ENCODE peak calls at places on chromosome X, in seven cellular contexts. F, I, G, T, V, K and H are unnamed samples.

GRCh38 chrX:16462912-16463311 is 187.0 kb upstream of the S100G start:
- DNase-seq in F (no peak), I (no peak), G (no peak), T (no peak), V (no peak), K (no peak), H (no peak)

GRCh38 chrX:115054876-115055275 is 37.5 kb upstream of the IL13RA2 start:
- DNase-seq in F (no peak), I (no peak), G (no peak), T (no peak), V (no peak), K (no peak), H (no peak)

GRCh38 chrX:11244641-11245040 is 48.6 kb upstream of the AMELX start:
- DNase-seq in F (no peak), I (no peak), G (no peak), T (no peak), V (no peak), K (no peak), H (no peak)

GRCh38 chrX:111244238-111244750 is 26.0 kb downstream of the CAPN6 start:
- DNase-seq in F (no peak), I (no peak), G (no peak), T (no peak), V (no peak), K (no peak), H (peak; percentile 34)

GRCh38 chrX:2955281-2955680 is 26.1 kb upstream of the ARSD start:
- DNase-seq in F (no peak), I (peak; percentile 14), G (no peak), T (no peak), V (no peak), K (no peak), H (no peak)

GRCh38 chrX:129984196-129984962 is 1.9 kb downstream of the BCORL1 start:
- DNase-seq in F (no peak), I (peak; percentile 89), G (no peak), T (peak; percentile 14), V (peak; percentile 42), K (peak; percentile 18), H (peak; percentile 69)

GRCh38 chrX:132967049-132967448 is 8.6 kb upstream of the HS6ST2 start:
- DNase-seq in F (no peak), I (no peak), G (no peak), T (no peak), V (no peak), K (no peak), H (no peak)

GRCh38 chrX:49172280-49172780 is 632 bp downstream of the PLP2 start:
- DNase-seq in F (peak; percentile 70), I (peak; percentile 92), G (no peak), T (no peak), V (no peak), K (peak; percentile 75), H (peak; percentile 70)

GRCh38 chrX:96843566-96843965 is 40.1 kb upstream of the RPA4 start:
- DNase-seq in F (no peak), I (no peak), G (no peak), T (no peak), V (peak; percentile 5), K (no peak), H (no peak)

GRCh38 chrX:106702636-106703035 is 23.9 kb upstream of the RNF128 start:
- DNase-seq in F (no peak), I (no peak), G (no peak), T (no peak), V (no peak), K (no peak), H (no peak)

GRCh38 chrX:125394449-125394848 is 74.8 kb downstream of the TEX13C start:
- DNase-seq in F (no peak), I (no peak), G (no peak), T (no peak), V (no peak), K (no peak), H (no peak)

GRCh38 chrX:7606253-7606652 is 236.7 kb upstream of the VCX start:
- DNase-seq in F (no peak), I (no peak), G (no peak), T (no peak), V (no peak), K (no peak), H (no peak)

GRCh38 chrX:103407776-103408175 is 31.4 kb downstream of the BEX3 start:
- DNase-seq in F (no peak), I (no peak), G (no peak), T (no peak), V (no peak), K (no peak), H (no peak)

GRCh38 chrX:40474205-40474626 is 106.6 kb upstream of the ATP6AP2 start:
- DNase-seq in F (peak; percentile 54), I (no peak), G (no peak), T (peak; percentile 12), V (peak; percentile 18), K (no peak), H (no peak)

GRCh38 chrX:40473460-40474204 is 107.1 kb upstream of the ATP6AP2 start:
- DNase-seq in F (no peak), I (no peak), G (no peak), T (no peak), V (no peak), K (no peak), H (no peak)

GRCh38 chrX:40470830-40471429 is 109.8 kb upstream of the ATP6AP2 start:
- DNase-seq in F (no peak), I (no peak), G (no peak), T (no peak), V (no peak), K (no peak), H (no peak)

GRCh38 chrX:40469316-40469715 is 111.5 kb upstream of the ATP6AP2 start:
- DNase-seq in F (no peak), I (no peak), G (no peak), T (no peak), V (no peak), K (no peak), H (no peak)

DNA sequence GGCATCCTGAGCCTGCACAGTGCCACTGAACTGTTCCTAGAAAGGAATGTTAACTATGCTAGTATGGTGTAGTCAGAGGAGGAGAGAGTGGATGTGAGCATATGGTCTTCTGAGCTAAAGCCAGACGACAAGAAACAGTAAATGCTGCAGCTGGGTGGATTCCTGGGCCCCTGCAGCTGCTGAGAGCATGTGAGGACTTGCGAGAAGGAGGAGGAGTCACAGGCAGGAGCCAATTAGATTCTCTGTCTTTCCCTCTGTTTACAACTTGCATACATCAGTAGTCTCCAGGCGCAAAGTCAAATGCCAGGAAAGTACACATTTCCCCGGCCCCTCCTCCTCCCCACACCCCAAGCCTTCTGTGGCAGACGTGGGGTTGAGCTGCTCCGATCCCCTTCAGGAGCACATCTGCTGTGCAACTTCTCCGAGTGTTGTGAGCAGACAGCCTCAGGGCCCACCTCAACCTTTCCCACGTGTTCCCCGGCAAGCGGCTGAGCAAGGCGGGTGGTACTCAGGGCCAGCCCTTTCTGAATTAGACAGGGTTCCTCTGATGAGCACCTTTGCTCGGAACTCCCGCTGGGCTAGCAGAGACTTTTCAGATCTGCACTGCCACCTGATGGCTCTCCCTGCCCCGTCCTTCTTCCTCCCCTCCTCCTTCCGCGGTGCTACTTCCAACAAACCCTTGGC is 108.7 kb upstream of the ATP6AP2 start:
- DNase-seq in F (peak; percentile 34), I (no peak), G (peak; percentile 13), T (no peak), V (no peak), K (no peak), H (peak; percentile 42)
- TF ChIP-seq CTCF in F (no peak), I (no peak), G (peak; percentile 23), T (no peak), V (no peak), K (peak; percentile 32), H (no peak)

DNA sequence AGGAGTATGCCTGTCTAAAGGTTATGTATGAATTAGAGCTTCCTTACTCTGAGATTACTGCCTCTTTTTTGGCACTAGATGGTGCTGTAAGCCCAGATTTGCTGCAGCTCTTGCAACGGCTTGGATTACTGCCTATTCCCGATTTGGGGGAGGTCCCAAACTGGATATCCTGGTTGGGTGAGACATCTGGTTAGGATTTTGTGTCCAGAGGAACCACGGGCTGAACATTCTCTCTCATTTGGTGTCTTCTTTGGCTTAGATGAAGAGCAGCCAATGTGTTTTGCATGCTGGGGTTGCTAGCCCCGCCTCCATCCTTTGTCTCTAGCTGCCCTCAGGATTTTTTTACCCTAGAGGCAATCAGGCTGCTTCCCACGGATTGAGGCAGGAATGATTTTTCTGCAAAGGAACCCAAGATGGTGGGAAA is 31.9 kb downstream of the F8A1 start:
- DNase-seq in F (peak; percentile 42), I (no peak), G (no peak), T (peak; percentile 29), V (peak; percentile 28), K (peak; percentile 40), H (peak; percentile 36)
- TF ChIP-seq CTCF in F (peak; percentile 40), I (peak; percentile 55), G (peak; percentile 65), T (peak; percentile 77), V (peak; percentile 27), K (peak; percentile 75), H (peak; percentile 44)

GRCh38 chrX:135480076-135480475 is 40.4 kb upstream of the INTS6L start:
- DNase-seq in F (no peak), I (no peak), G (no peak), T (no peak), V (no peak), K (no peak), H (no peak)

GRCh38 chrX:135489542-135489941 is 30.9 kb upstream of the INTS6L start:
- DNase-seq in F (no peak), I (no peak), G (peak; percentile 62), T (no peak), V (no peak), K (peak; percentile 37), H (peak; percentile 47)

GRCh38 chrX:135481696-135482179 is 38.7 kb upstream of the INTS6L start:
- DNase-seq in F (no peak), I (no peak), G (no peak), T (no peak), V (no peak), K (no peak), H (no peak)

DNA sequence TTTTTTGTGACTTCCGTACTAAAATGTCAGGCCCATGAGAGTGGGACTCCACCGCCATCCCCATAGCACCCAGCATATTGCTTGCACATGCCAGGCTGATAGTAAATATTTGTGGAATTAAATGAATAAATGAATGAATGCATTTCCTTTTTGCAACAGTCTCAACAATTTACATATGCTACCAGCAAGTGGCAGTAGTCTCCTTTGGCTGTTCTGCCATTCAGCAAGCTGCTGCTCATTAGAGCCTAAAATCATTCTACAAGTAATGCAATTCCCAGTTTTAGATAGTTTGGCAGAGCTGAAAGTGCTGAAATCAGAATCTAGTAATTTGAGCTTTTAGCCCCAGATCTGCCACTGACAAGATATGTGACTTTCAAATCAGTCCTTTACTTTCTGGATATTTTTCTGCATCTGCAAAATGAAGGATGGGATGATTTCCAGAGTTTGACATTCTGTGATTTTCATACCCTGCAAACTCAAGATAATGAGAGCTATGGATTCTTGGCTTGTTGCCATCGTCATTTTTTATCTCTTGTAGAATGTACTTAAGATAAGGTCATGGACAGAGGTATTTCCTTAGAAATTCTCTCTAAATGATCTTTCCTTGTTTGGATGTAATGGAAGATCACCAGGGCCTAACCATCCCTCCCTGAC is 35.7 kb upstream of the INTS6L start:
- DNase-seq in F (no peak), I (no peak), G (peak; percentile 21), T (no peak), V (peak; percentile 4), K (no peak), H (peak; percentile 23)
- TF ChIP-seq CTCF in F (peak; percentile 43), I (peak; percentile 42), G (peak; percentile 46), T (peak; percentile 64), V (no peak), K (peak; percentile 57), H (peak; percentile 57)

DNA sequence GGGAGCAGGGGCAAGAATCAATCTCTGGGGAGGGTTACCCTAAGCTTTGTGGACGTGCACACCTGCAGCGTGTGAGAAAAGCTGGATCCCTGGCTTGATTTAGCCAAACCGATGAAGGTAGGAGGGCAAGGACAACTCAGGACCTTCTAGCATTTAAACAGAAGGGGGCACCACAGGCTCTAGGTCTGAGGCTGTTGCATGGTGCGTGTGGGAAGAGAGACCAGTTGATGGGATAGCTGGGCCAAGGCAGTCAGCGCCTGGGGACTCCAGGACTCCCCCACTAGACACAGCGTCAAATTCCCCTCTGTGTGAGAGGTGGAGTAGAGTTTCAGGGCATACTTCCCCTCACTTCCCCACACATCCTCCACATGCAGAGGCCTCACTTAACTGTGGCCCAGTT is 4.3 kb downstream of the GABRQ start:
- DNase-seq in F (peak; percentile 6), I (no peak), G (peak; percentile 2), T (no peak), V (peak; percentile 34), K (no peak), H (peak; percentile 33)
- TF ChIP-seq CTCF in F (no peak), I (no peak), G (peak; percentile 32), T (no peak), V (no peak), K (peak; percentile 16), H (no peak)